ENCODE peak calls at places on chromosome 5, in nine cellular contexts. C is germinal center; L is epithelial cell of esophagus; D is WTC11; Y is breast epithelium; Q is anterior cingulate cortex; Z is RWPE1; P is SIG-M5; G is stimulated activated CD4-positive, alpha-beta T cell treated with anti-CD3 and anti-CD28 coated beads, Interleukin-1b, Interleukin-23, amount 100 ng/mL, for 4 hours. F is an unnamed sample.

GRCh38 chr5:82640901-82641300 is 362.7 kb upstream of the RPS23 start:
- DNase-seq in C (no peak), L (no peak), P (no peak), D (no peak), G (no peak), Z (no peak), Y (no peak), Q (no peak), F (no peak)

GRCh38 chr5:14741131-14741530 is 76.6 kb downstream of the OTULIN start:
- DNase-seq in D (no peak), P (no peak), Q (no peak), Y (no peak), G (no peak), L (no peak), C (no peak), Z (no peak), F (no peak)

GRCh38 chr5:137902389-137903133 is 13.3 kb downstream of the PKD2L2 start:
- DNase-seq in G (no peak), Q (no peak), C (no peak), L (no peak), D (no peak), Y (no peak), Z (no peak), P (no peak), F (no peak)

GRCh38 chr5:131513780-131514179 is 121.2 kb downstream of the RAPGEF6 start:
- DNase-seq in P (no peak), Z (no peak), D (no peak), G (no peak), Q (no peak), C (no peak), L (no peak), Y (no peak), F (no peak)

GRCh38 chr5:142422426-142422825 is 97.6 kb upstream of the SPRY4 start:
- DNase-seq in C (no peak), Q (no peak), P (no peak), L (peak), D (no peak), Z (peak), G (no peak), Y (no peak), F (no peak)

GRCh38 chr5:3650315-3650714 is 54.7 kb downstream of the IRX1 start:
- DNase-seq in G (no peak), L (no peak), D (no peak), Z (no peak), C (no peak), Q (no peak), P (no peak), Y (no peak), F (no peak)

GRCh38 chr5:76579166-76579765 is 43.9 kb downstream of the F2RL2 start:
- DNase-seq in L (peak), Z (peak), C (no peak), P (no peak), Y (no peak), G (no peak), D (no peak), Q (no peak), F (no peak)

GRCh38 chr5:87401626-87402025 is 11.1 kb downstream of the CCNH start:
- DNase-seq in L (no peak), Q (no peak), G (no peak), P (no peak), C (no peak), D (no peak), Z (no peak), Y (no peak), F (no peak)

GRCh38 chr5:74124826-74125225 is 498.8 kb downstream of the ARHGEF28 start:
- DNase-seq in C (no peak), D (no peak), Y (no peak), G (no peak), L (no peak), P (no peak), Q (no peak), Z (no peak), F (no peak)

GRCh38 chr5:68337235-68337634 is 121.7 kb downstream of the PIK3R1 start:
- DNase-seq in G (no peak), C (no peak), D (no peak), Q (no peak), L (no peak), P (no peak), Y (no peak), Z (no peak), F (no peak)

GRCh38 chr5:143311955-143312354 is 91.5 kb downstream of the NR3C1 start:
- DNase-seq in Y (no peak), L (no peak), P (no peak), G (no peak), Z (no peak), Q (no peak), C (no peak), D (no peak), F (no peak)

GRCh38 chr5:40667171-40667663 is 12.5 kb upstream of the PTGER4 start:
- DNase-seq in P (no peak), Y (no peak), C (no peak), D (no peak), Q (no peak), L (no peak), Z (no peak), G (no peak), F (no peak)

GRCh38 chr5:14326035-14326909 is 183.1 kb downstream of the TRIO start:
- DNase-seq in L (no peak), G (no peak), C (no peak), Q (no peak), D (no peak), P (no peak), Y (no peak), Z (no peak), F (no peak)

GRCh38 chr5:68187268-68188055 is 28.1 kb upstream of the PIK3R1 start:
- DNase-seq in Z (no peak), P (no peak), C (no peak), L (no peak), Y (no peak), G (no peak), D (peak), Q (peak), F (peak)

GRCh38 chr5:169153405-169153804 is 147.5 kb downstream of the SLIT3 start:
- DNase-seq in D (no peak), Z (no peak), C (no peak), Y (no peak), L (no peak), P (no peak), G (no peak), Q (no peak), F (no peak)

GRCh38 chr5:156680845-156681244 is 169.2 kb upstream of the PPP1R2B start:
- DNase-seq in G (no peak), C (no peak), L (no peak), P (no peak), D (no peak), Q (no peak), Z (no peak), Y (no peak), F (no peak)

GRCh38 chr5:16932401-16932800 is 3.7 kb downstream of the MYO10 start:
- DNase-seq in Y (no peak), C (no peak), D (no peak), L (no peak), G (no peak), Q (no peak), Z (no peak), P (no peak), F (no peak)

GRCh38 chr5:42944989-42945388 is 95.1 kb downstream of the ANXA2R start:
- DNase-seq in D (no peak), P (no peak), Z (peak), C (no peak), L (peak), G (no peak), Q (no peak), Y (no peak), F (no peak)

GRCh38 chr5:127296321-127296720 is 5.7 kb downstream of the MEGF10 start:
- DNase-seq in P (no peak), Q (no peak), L (peak), Z (peak), G (no peak), D (no peak), C (no peak), Y (no peak), F (no peak)

GRCh38 chr5:108515706-108516105 is 133.8 kb upstream of the FBXL17 start:
- DNase-seq in L (no peak), Q (no peak), C (no peak), D (no peak), G (no peak), Z (no peak), Y (no peak), P (no peak), F (no peak)

GRCh38 chr5:10768304-10768899 is 7.4 kb upstream of the DAP start:
- DNase-seq in Y (no peak), D (no peak), Z (no peak), Q (no peak), L (no peak), G (no peak), C (no peak), P (no peak), F (no peak)

GRCh38 chr5:51829226-51829625 is 446.0 kb downstream of the ISL1 start:
- DNase-seq in Y (no peak), Q (no peak), P (no peak), D (no peak), L (peak), Z (peak), G (no peak), C (no peak), F (no peak)

GRCh38 chr5:178103612-178104011 is 9.7 kb upstream of the N4BP3 start:
- DNase-seq in Z (no peak), D (no peak), P (no peak), G (no peak), L (no peak), Q (no peak), C (no peak), Y (no peak), F (no peak)

GRCh38 chr5:144328505-144328904 is 157.8 kb downstream of the KCTD16 start:
- DNase-seq in L (no peak), Z (no peak), G (no peak), Y (no peak), P (no peak), Q (no peak), C (no peak), D (no peak), F (no peak)

GRCh38 chr5:418681-419121 is 24.3 kb upstream of the EXOC3 start:
- DNase-seq in D (peak), G (no peak), Q (no peak), L (no peak), Y (no peak), Z (no peak), P (no peak), C (no peak), F (peak)